ENCODE peak calls at places on chromosomes 1 and 21, in five cellular contexts. D is HTR-8/SVneo, U is Caco-2, L is GM10248, C is ascending aorta. W is an unnamed sample.

GRCh38 chr1:21855257-21856096 is 43.4 kb downstream of the LDLRAD2 start:
- DNase-seq in D (no peak), U (no peak), L (no peak), C (no peak), W (no peak)

GRCh38 chr1:19169642-19170041 is 40.4 kb downstream of the UBR4 start:
- DNase-seq in D (no peak), U (no peak), L (peak), C (no peak), W (peak)

GRCh38 chr1:155961937-155962336 is 16.4 kb downstream of the ARHGEF2 start:
- DNase-seq in D (peak), U (no peak), L (no peak), C (peak), W (no peak)

GRCh38 chr1:226078336-226078735 is 15.8 kb downstream of the H3-3A start:
- DNase-seq in D (no peak), U (no peak), L (no peak), C (no peak), W (no peak)

GRCh38 chr1:240732390-240732789 is 120.4 kb upstream of the GREM2 start:
- DNase-seq in D (peak), U (no peak), L (peak), C (no peak), W (peak)

GRCh38 chr1:28518745-28519341 is 13.0 kb downstream of the RCC1 start:
- DNase-seq in D (no peak), U (peak), L (peak), C (no peak), W (no peak)

GRCh38 chr21:24045775-24046215 is 1561.5 kb downstream of the MRPL39 start:
- DNase-seq in D (peak), U (peak), L (no peak), C (no peak), W (no peak)

GRCh38 chr1:18681423-18681835 is 50.8 kb downstream of the PAX7 start:
- DNase-seq in D (no peak), U (no peak), L (peak), C (no peak), W (no peak)

GRCh38 chr1:14962407-14962806 is 191.1 kb upstream of the TMEM51 start:
- DNase-seq in D (no peak), U (no peak), L (no peak), C (no peak), W (no peak)

GRCh38 chr21:30340714-30341573 is 3.5 kb upstream of the KRTAP27-1 start:
- DNase-seq in D (peak), U (peak), L (peak), C (no peak), W (no peak)

GRCh38 chr1:58574816-58575215 is 2.2 kb downstream of the TACSTD2 start:
- DNase-seq in D (no peak), U (no peak), L (no peak), C (no peak), W (no peak)

GRCh38 chr1:76170114-76170513 is 95.6 kb downstream of the ST6GALNAC3 start:
- DNase-seq in D (no peak), U (no peak), L (no peak), C (no peak), W (no peak)

GRCh38 chr1:58862728-58863385 is 79.0 kb upstream of the JUN start:
- DNase-seq in D (no peak), U (no peak), L (no peak), C (no peak), W (no peak)

GRCh38 chr21:14991957-14992356 is 72.8 kb downstream of the NRIP1 start:
- DNase-seq in D (no peak), U (no peak), L (no peak), C (no peak), W (no peak)

GRCh38 chr1:93617670-93618488 is 63.8 kb downstream of the BCAR3 start:
- DNase-seq in D (no peak), U (peak), L (no peak), C (no peak), W (no peak)

GRCh38 chr1:157090771-157091170 is 8.8 kb downstream of the ETV3L start:
- DNase-seq in D (no peak), U (no peak), L (no peak), C (no peak), W (no peak)

GRCh38 chr1:107477233-107477632 is 336.4 kb downstream of the NTNG1 start:
- DNase-seq in D (no peak), U (no peak), L (no peak), C (no peak), W (no peak)

GRCh38 chr1:11692899-11693590 is 1.5 kb downstream of the DRAXIN start:
- DNase-seq in D (peak), U (no peak), L (no peak), C (no peak), W (no peak)

GRCh38 chr1:53278294-53278693 is 40.0 kb upstream of the MAGOH start:
- DNase-seq in D (peak), U (no peak), L (peak), C (no peak), W (no peak)

W was measured in GM12864.